ENCODE peak calls at places on chromosomes 2 and 18, in four cellular contexts. T, M, G and I are unnamed samples.
A peak's percentile ranks its signal among the peaks of the same experiment; 100 is the strongest.

GRCh38 chr2:118049140-118050128 is 35.6 kb upstream of the CCDC93 start:
- DNase-seq in T (no peak), G (no peak), M (no peak), I (no peak)

GRCh38 chr2:197885587-197885986 is 81.2 kb downstream of the PLCL1 start:
- DNase-seq in T (no peak), M (no peak), G (no peak), I (no peak)

GRCh38 chr2:225177098-225177497 is 134.8 kb upstream of the DOCK10 start:
- DNase-seq in T (no peak), M (no peak), G (no peak), I (no peak)

GRCh38 chr2:100606740-100607343 is 44.0 kb downstream of the PDCL3 start:
- DNase-seq in G (peak; percentile 52), M (peak; percentile 17), T (peak; percentile 51), I (peak; percentile 42)

GRCh38 chr2:130818809-130819208 is 17.9 kb upstream of the ARHGEF4 start:
- DNase-seq in T (no peak), G (no peak), M (no peak), I (no peak)

GRCh38 chr18:9951022-9951859 is 37.4 kb downstream of the VAPA start:
- DNase-seq in T (peak; percentile 36), M (peak; percentile 41), G (peak; percentile 73), I (peak; percentile 18)

GRCh38 chr2:45009303-45009927 is at the start of gene SIX2:
- DNase-seq in G (peak; percentile 99), T (no peak), M (peak; percentile 97), I (no peak)

GRCh38 chr18:35334821-35335220 is 9.4 kb downstream of the ZNF24 start:
- DNase-seq in T (no peak), M (no peak), G (no peak), I (no peak)

GRCh38 chr2:163884416-163884815 is 148.6 kb upstream of the FIGN start:
- DNase-seq in T (no peak), M (no peak), G (no peak), I (no peak)

GRCh38 chr2:204917089-204917701 is 371.9 kb downstream of the PARD3B start:
- DNase-seq in G (no peak), M (no peak), T (no peak), I (no peak)

GRCh38 chr2:105768961-105769452 is 24.3 kb downstream of the NCK2 start:
- DNase-seq in G (peak; percentile 47), T (no peak), M (no peak), I (no peak)

GRCh38 chr2:12173271-12173942 is 427.0 kb downstream of the LPIN1 start:
- DNase-seq in M (no peak), T (no peak), G (no peak), I (no peak)

GRCh38 chr2:9205963-9206948 is at the start of gene ASAP2:
- DNase-seq in T (peak; percentile 68), M (peak; percentile 66), G (peak; percentile 95), I (no peak)

GRCh38 chr2:10303634-10304378 is 1.1 kb downstream of the HPCAL1 start:
- DNase-seq in M (peak; percentile 54), T (peak; percentile 67), G (peak; percentile 76), I (peak; percentile 59)

GRCh38 chr2:143646271-143646670 is 517.1 kb downstream of the ARHGAP15 start:
- DNase-seq in M (no peak), T (no peak), G (peak; percentile 9), I (no peak)

GRCh38 chr2:134897932-134898331 is 20.7 kb upstream of the CCNT2 start:
- DNase-seq in G (no peak), T (no peak), M (no peak), I (peak; percentile 16)

GRCh38 chr2:26556309-26557243 is 78.7 kb upstream of the OTOF start:
- DNase-seq in T (no peak), M (no peak), G (no peak), I (no peak)

GRCh38 chr18:79736230-79736629 is 56.6 kb downstream of the CTDP1 start:
- DNase-seq in M (no peak), T (no peak), G (no peak), I (no peak)

GRCh38 chr18:79733996-79734770 is 54.6 kb downstream of the CTDP1 start:
- DNase-seq in T (no peak), M (no peak), G (no peak), I (no peak)

GRCh38 chr18:79737426-79737825 is 57.8 kb downstream of the CTDP1 start:
- DNase-seq in T (no peak), G (no peak), M (no peak), I (no peak)

GRCh38 chr18:79736846-79737245 is 57.2 kb downstream of the CTDP1 start:
- DNase-seq in G (no peak), T (no peak), M (no peak), I (no peak)

DNA sequence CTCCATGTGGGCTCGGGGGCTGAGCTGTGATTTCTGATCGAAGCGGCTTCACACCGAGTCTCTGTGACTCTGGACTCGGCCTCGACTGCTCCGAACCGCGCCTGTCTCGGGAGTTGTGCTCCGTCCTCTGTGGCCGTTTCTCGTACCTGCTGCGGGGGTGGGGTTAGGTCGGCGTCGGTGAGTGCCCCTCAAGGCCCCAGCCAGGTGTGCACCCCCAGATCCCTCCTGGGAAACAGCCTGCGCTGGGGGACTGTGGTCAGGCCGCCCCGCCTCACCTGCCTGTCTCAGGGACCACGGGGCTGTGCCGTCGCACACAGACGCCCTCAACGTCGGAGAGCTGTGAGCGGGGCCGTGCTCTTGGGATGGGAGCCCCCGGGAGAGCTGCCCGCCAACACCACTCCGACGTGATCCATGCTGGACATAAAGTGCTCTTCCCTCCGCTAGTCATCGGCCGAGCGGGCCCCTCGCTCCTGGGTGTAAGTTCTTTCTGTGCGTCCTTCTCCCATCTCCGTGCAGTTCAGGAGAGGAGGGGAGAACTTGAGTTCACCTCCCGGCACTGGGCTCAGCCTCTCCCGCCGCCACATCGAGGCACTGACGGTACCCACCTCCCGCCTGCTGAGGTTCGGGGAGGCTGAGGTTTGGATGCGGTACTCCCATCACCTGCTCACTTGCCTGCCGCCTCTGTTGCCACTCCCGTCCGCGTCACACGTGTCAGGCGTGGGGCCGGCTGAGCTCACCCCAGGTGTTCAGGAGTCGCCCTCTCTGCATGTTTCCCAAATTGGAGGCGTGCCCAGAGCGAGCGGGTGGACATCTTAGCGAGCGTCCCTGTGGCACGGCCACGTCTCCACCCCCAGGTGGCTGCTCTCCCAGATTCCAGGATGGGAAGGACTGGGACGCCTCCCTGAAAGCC is 55.7 kb downstream of the CTDP1 start:
- DNase-seq in G (no peak), T (no peak), M (no peak), I (no peak)
- H3K9me3 ChIP-seq in G (peaks cover 6% of the 10 kb centered on the region), T (no peaks in the 10 kb centered on the region), M (no peaks in the 10 kb centered on the region), I (no peaks in the 10 kb centered on the region)

GRCh38 chr2:189413249-189413648 is 28.0 kb upstream of the WDR75 start:
- DNase-seq in G (no peak), M (no peak), T (no peak), I (no peak)
- H3K4me3 ChIP-seq in G (no peak overlapping the region), M (no peak overlapping the region), T (no peak overlapping the region), I (no peak overlapping the region)

GRCh38 chr2:240530181-240530580 is 27.6 kb downstream of the ANKMY1 start:
- DNase-seq in G (no peak), M (no peak), T (no peak), I (no peak)
- H3K9me3 ChIP-seq in G (peaks cover 13% of the 10 kb centered on the region), M (no peaks in the 10 kb centered on the region), T (peaks cover 57% of the 10 kb centered on the region), I (no peaks in the 10 kb centered on the region)

GRCh38 chr18:75204978-75205759 is 3.8 kb downstream of the PTGR3 start:
- DNase-seq in G (peak; percentile 38), T (no peak), M (no peak), I (no peak)

GRCh38 chr18:75204262-75204977 is 4.5 kb downstream of the PTGR3 start:
- DNase-seq in T (no peak), G (peak; percentile 57), M (no peak), I (no peak)

GRCh38 chr18:75207298-75208054 is 1.5 kb downstream of the PTGR3 start:
- DNase-seq in T (no peak), G (peak; percentile 27), M (no peak), I (no peak)

GRCh38 chr18:75206637-75207297 is 2.2 kb downstream of the PTGR3 start:
- DNase-seq in M (no peak), G (no peak), T (no peak), I (no peak)

GRCh38 chr18:75205760-75206109 is 3.2 kb downstream of the PTGR3 start:
- DNase-seq in G (peak; percentile 43), M (no peak), T (no peak), I (no peak)
- H3K4me3 ChIP-seq in G (peak overlapping the region; percentile 28), M (no peak overlapping the region), T (no peak overlapping the region), I (no peak overlapping the region)